ENCODE peak calls at places on chromosomes 13 and 19, in six cellular contexts. V is heart left ventricle, P is brain microvascular endothelial cell, Y is ovary, B is fibroblast of lung, F is cardiac muscle cell. I is an unnamed sample.
A peak's percentile ranks its signal among the peaks of the same experiment; 100 is the strongest.

GRCh38 chr13:46386426-46386995 is 541 bp downstream of the RUBCNL start:
- DNase-seq in V (no peak), P (no peak), Y (no peak), B (peak; percentile 24), F (peak; percentile 38), I (no peak)

GRCh38 chr13:20779405-20779804 is 5.6 kb upstream of the EEF1AKMT1 start:
- DNase-seq in V (no peak), P (no peak), Y (no peak), B (no peak), F (no peak), I (no peak)

GRCh38 chr13:40063278-40063698 is 407.8 kb downstream of the COG6 start:
- DNase-seq in V (no peak), P (no peak), Y (no peak), B (no peak), F (no peak), I (no peak)

GRCh38 chr13:107713314-107713713 is 502.0 kb downstream of the LIG4 start:
- DNase-seq in V (no peak), P (no peak), Y (no peak), B (no peak), F (no peak), I (no peak)

GRCh38 chr19:35936738-35937268 is 629 bp downstream of the LRFN3 start:
- DNase-seq in V (no peak), P (no peak), Y (no peak), B (no peak), F (no peak), I (no peak)

GRCh38 chr13:40350283-40350992 is 316.0 kb downstream of the FOXO1 start:
- DNase-seq in V (no peak), P (no peak), Y (no peak), B (peak; percentile 90), F (no peak), I (no peak)

GRCh38 chr13:36815069-36815468 is 4.0 kb upstream of the RFXAP start:
- DNase-seq in V (no peak), P (no peak), Y (no peak), B (peak; percentile 8), F (no peak), I (no peak)

GRCh38 chr13:87671824-87672603 is 843 bp downstream of the SLITRK5 start:
- DNase-seq in V (no peak), P (no peak), Y (no peak), B (peak; percentile 12), F (no peak), I (no peak)

GRCh38 chr13:38582133-38582532 is 104.7 kb upstream of the FREM2 start:
- DNase-seq in V (no peak), P (peak; percentile 26), Y (no peak), B (peak; percentile 44), F (peak; percentile 54), I (no peak)

GRCh38 chr19:43806848-43807247 is 4.6 kb upstream of the LYPD5 start:
- DNase-seq in V (no peak), P (no peak), Y (no peak), B (no peak), F (no peak), I (no peak)

DNA sequence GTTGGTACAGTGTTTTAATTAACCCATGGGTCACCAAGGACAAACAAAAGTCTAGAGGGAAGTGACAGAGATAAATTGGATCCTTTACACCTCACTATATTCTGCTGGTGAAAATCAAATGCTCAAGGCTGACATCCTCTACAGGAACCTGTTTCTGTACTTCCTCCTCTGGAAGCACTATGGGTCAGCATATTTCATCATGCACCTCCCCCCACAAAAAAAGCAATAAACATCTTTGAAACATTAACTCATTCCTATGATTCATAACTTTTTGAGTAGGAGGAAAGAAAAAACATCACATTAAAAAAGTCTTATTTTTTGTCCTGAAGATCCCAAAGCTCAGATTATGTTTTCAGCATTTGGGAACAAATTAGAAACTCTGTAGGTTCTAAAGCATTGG is 588.3 kb upstream of the SGCG start:
- DNase-seq in V (no peak), P (no peak), Y (no peak), B (peak; percentile 43), F (no peak), I (no peak)
- H3K27me3 ChIP-seq in V (no peaks in the 10 kb centered on the region), P (no peaks in the 10 kb centered on the region), Y (no peaks in the 10 kb centered on the region), B (no peaks in the 10 kb centered on the region), F (no peaks in the 10 kb centered on the region), I (no peaks in the 10 kb centered on the region)

GRCh38 chr19:13960863-13961784 is 8.8 kb downstream of the DCAF15 start:
- DNase-seq in V (peak; percentile 22), P (no peak), Y (no peak), B (no peak), F (no peak), I (no peak)

GRCh38 chr19:13958043-13958442 is 5.7 kb downstream of the DCAF15 start:
- DNase-seq in V (no peak), P (no peak), Y (no peak), B (no peak), F (no peak), I (no peak)

GRCh38 chr19:13959141-13959961 is 7.0 kb downstream of the DCAF15 start:
- DNase-seq in V (no peak), P (no peak), Y (no peak), B (no peak), F (no peak), I (no peak)

GRCh38 chr19:13961826-13962737 is 9.8 kb downstream of the DCAF15 start:
- DNase-seq in V (peak; percentile 27), P (no peak), Y (peak; percentile 53), B (peak; percentile 30), F (peak; percentile 36), I (no peak)

DNA sequence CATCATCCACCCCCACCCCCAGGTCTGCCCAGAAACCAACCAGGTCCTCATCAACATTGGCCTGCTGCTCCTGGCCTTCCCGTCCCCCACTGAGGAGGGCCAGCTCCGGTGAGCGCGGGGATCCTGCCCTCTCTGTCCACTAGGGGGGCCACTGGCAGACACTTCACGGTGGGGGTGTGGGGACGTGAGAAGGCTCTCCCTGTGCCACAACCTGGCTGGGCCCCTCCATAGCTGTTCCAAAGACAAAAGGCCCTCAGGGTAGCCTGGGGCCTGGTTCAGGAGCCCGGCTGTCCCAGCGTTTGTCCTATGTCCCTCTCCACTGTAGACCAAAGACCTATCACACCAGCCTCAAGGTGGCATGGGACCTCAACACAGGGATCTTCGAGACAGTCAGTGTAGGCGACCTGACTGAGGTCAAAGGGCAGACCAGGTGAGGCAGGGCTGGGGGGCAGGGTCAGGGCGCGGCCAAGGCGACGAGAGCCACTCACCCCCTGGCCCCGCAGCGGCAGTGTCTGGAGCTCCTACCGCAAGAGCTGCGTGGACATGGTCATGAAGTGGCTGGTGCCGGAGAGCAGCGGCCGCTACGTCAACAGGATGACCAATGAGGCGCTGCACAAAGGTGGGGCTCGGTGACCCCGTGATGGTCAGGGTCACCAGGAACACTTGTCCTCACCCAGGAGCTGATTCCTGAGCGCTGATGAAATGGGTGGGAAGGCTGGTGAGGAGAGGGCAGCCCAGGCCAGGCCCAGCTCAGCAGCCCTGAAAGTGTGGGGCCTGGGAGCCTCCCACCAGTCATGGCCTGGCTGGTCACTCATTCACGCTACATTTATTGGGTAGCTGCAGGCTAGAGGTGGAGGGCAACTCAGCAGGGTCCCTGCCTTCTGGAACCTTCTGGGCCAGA is 7.9 kb downstream of the DCAF15 start:
- DNase-seq in V (peak; percentile 27), P (no peak), Y (no peak), B (no peak), F (no peak), I (no peak)
- TF ChIP-seq CTCF in V (no peak), P (peak; percentile 63), Y (no peak), B (peak; percentile 14), F (peak; percentile 28), I (peak; percentile 27)

DNA sequence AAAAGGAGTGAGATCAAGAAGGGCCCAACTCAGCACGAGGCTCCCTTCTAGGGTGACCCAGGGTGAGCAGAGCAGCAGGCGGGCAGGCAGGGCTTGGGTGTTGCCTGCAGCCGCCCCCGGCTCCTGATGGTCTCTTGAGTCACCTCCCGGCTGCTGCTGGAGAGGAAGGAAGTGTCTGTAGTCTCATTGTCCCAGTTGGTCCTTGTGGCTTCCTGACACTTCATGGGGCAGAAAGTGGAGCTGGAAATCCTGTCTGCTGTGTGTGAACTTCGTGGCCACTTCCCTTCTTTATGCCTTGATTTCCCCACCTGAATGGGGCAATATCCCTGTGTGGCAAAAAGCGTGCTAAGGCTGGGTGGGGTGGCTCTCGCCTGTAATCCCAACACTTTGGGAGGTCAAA is 2.5 kb downstream of the MAP1S start:
- DNase-seq in V (peak; percentile 74), P (peak; percentile 61), Y (no peak), B (no peak), F (no peak), I (no peak)
- H3K27ac ChIP-seq in V (no peak overlapping the region), P (peak overlapping the region; percentile 28), Y (no peak overlapping the region), B (peak overlapping the region; percentile 2), F (no peak overlapping the region), I (no peak overlapping the region)

DNA sequence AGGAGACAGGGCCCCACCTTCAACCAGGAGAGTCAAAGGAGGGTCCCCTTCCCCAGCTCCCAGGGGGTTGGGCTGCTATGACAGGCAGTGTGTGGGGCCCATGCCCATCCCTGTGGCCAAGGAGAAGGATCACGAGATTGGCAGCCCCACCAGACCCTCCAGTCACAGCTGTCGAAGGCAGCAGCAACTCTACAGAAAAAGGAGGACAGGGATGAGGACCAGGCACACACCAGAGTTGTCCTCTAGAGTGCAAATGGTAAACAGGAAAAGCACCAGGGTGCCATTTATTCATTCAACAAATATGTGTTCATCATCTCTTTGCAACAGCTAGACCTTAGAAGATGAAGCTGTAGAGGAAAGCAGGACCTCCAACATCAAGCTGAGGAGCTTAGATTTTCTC is 4.1 kb downstream of the PTH2 start:
- DNase-seq in V (no peak), P (no peak), Y (no peak), B (no peak), F (no peak), I (no peak)
- H3K27me3 ChIP-seq in V (peaks cover 93% of the 10 kb centered on the region), P (peaks cover 44% of the 10 kb centered on the region), Y (peaks cover 9% of the 10 kb centered on the region), B (peaks cover 61% of the 10 kb centered on the region), F (peaks cover 27% of the 10 kb centered on the region), I (peaks cover 61% of the 10 kb centered on the region)